ENCODE peak calls at places on chromosomes 1 and 21, in nine cellular contexts. G is activated CD4-positive, alpha-beta T cell treated with anti-CD3 and anti-CD28 coated beads for 48 hours; M is GF-D8; Q is effector memory CD8-positive, alpha-beta T cell; D is fibroblast of the aortic adventitia; I is iPS DF 19.7; K is MCF 10A; Y is HEK293T; B is bronchial epithelial cell. S is an unnamed sample.
A peak's percentile ranks its signal among the peaks of the same experiment; 100 is the strongest.

GRCh38 chr1:82820816-82821215 is 1020.1 kb downstream of the ADGRL2 start:
- DNase-seq in Y (no peak), I (no peak), G (no peak), M (no peak), D (no peak), Q (no peak), K (no peak), B (no peak), S (peak; percentile 54)

GRCh38 chr1:200640373-200641174 is 20.0 kb upstream of the KIF14 start:
- DNase-seq in B (no peak), G (no peak), I (no peak), Q (no peak), M (no peak), K (peak; percentile 65), Y (no peak), D (no peak), S (no peak)

GRCh38 chr1:204453141-204453772 is 41.3 kb downstream of the PIK3C2B start:
- DNase-seq in Y (no peak), Q (peak; percentile 78), M (no peak), K (no peak), G (peak; percentile 67), I (no peak), B (peak; percentile 14), D (no peak), S (peak; percentile 96)

GRCh38 chr1:101902199-101902598 is 94.5 kb downstream of the OLFM3 start:
- DNase-seq in G (no peak), B (no peak), Q (no peak), I (no peak), M (no peak), K (no peak), Y (no peak), D (no peak), S (no peak)

GRCh38 chr1:209434066-209434465 is 149.4 kb upstream of the CAMK1G start:
- DNase-seq in I (no peak), K (peak; percentile 96), Q (no peak), Y (no peak), D (peak; percentile 26), M (no peak), G (no peak), B (peak; percentile 78), S (no peak)

GRCh38 chr1:118333601-118334241 is 148.7 kb upstream of the SPAG17 start:
- DNase-seq in G (no peak), D (no peak), I (no peak), M (no peak), B (no peak), Q (no peak), Y (no peak), K (no peak), S (peak; percentile 59)

GRCh38 chr1:40392206-40392605 is 18.7 kb downstream of the SMAP2 start:
- DNase-seq in K (peak; percentile 43), G (no peak), M (no peak), Q (no peak), I (no peak), D (peak; percentile 77), B (peak; percentile 46), Y (no peak), S (peak; percentile 90)

GRCh38 chr1:221101792-221102191 is 222.5 kb downstream of the HLX start:
- DNase-seq in G (no peak), M (no peak), K (peak; percentile 46), D (peak; percentile 83), Q (no peak), Y (no peak), I (no peak), B (no peak), S (no peak)

GRCh38 chr1:209377995-209378394 is 205.5 kb upstream of the CAMK1G start:
- DNase-seq in I (no peak), D (no peak), Q (no peak), M (no peak), B (no peak), G (no peak), K (no peak), Y (no peak), S (no peak)

GRCh38 chr1:111754964-111755320 is 759 bp upstream of the DDX20 start:
- DNase-seq in K (no peak), Y (peak; percentile 68), M (no peak), B (no peak), D (peak; percentile 66), I (no peak), G (peak; percentile 43), Q (no peak), S (peak; percentile 82)

GRCh38 chr21:42028754-42029385 is 18.7 kb upstream of the ZBTB21 start:
- DNase-seq in D (no peak), I (no peak), M (no peak), K (no peak), Q (no peak), G (no peak), B (no peak), Y (no peak), S (no peak)

GRCh38 chr1:167715653-167716302 is 6.0 kb upstream of the MPZL1 start:
- DNase-seq in Q (no peak), I (no peak), M (no peak), K (no peak), D (no peak), Y (no peak), G (no peak), B (no peak), S (no peak)

GRCh38 chr1:32413507-32414185 is 19.4 kb upstream of the BSDC1 start:
- DNase-seq in D (peak; percentile 76), K (peak; percentile 84), G (peak; percentile 82), I (peak; percentile 69), M (peak; percentile 28), B (peak; percentile 47), Y (peak; percentile 83), Q (peak; percentile 80), S (peak; percentile 85)

GRCh38 chr1:203378529-203379271 is 27.8 kb upstream of the FMOD start:
- DNase-seq in D (peak; percentile 69), K (no peak), Q (no peak), M (no peak), B (no peak), I (no peak), Y (no peak), G (no peak), S (no peak)

GRCh38 chr1:6321205-6321604 is 60.3 kb upstream of the GPR153 start:
- DNase-seq in I (no peak), Q (no peak), G (no peak), M (no peak), D (no peak), Y (no peak), K (no peak), B (no peak), S (no peak)

GRCh38 chr21:14557413-14557812 is 11.3 kb upstream of the SAMSN1 start:
- DNase-seq in B (no peak), G (no peak), K (no peak), Y (no peak), D (no peak), M (no peak), Q (no peak), I (no peak), S (no peak)

GRCh38 chr1:53147171-53147570 is 4.7 kb upstream of the SLC1A7 start:
- DNase-seq in K (no peak), I (no peak), B (no peak), Y (no peak), Q (no peak), M (no peak), G (no peak), D (no peak), S (no peak)

GRCh38 chr1:234837713-234838112 is 227.7 kb upstream of the IRF2BP2 start:
- DNase-seq in I (no peak), B (no peak), D (no peak), M (no peak), Q (no peak), G (no peak), K (no peak), Y (no peak), S (no peak)